ENCODE peak calls at places on chromosome 12, in nine cellular contexts. N, D, L, J, U, A, B, E and P are unnamed samples.

GRCh38 chr12:13530966-13531365 is 334.4 kb downstream of the EMP1 start:
- DNase-seq in N (no peak), D (no peak), L (no peak), J (peak), U (no peak), A (peak), B (no peak), E (no peak), P (peak)

GRCh38 chr12:3238196-3238595 is 161.0 kb downstream of the TSPAN9 start:
- DNase-seq in N (no peak), D (no peak), L (no peak), J (no peak), U (no peak), A (no peak), B (no peak), E (no peak), P (no peak)

GRCh38 chr12:27595231-27595642 is 71.2 kb downstream of the PPFIBP1 start:
- DNase-seq in N (peak), D (no peak), L (peak), J (peak), U (peak), A (no peak), B (no peak), E (no peak), P (no peak)

GRCh38 chr12:58728397-58728796 is 191.9 kb downstream of the LRIG3 start:
- DNase-seq in N (no peak), D (no peak), L (peak), J (no peak), U (no peak), A (no peak), B (no peak), E (no peak), P (no peak)

GRCh38 chr12:24360057-24360456 is 410.6 kb upstream of the SOX5 start:
- DNase-seq in N (no peak), D (no peak), L (no peak), J (no peak), U (no peak), A (no peak), B (no peak), E (peak), P (no peak)

GRCh38 chr12:125203145-125203765 is 138.0 kb downstream of the AACS start:
- DNase-seq in N (no peak), D (no peak), L (no peak), J (no peak), U (no peak), A (no peak), B (no peak), E (no peak), P (no peak)

GRCh38 chr12:2614341-2614740 is 180.4 kb upstream of the FKBP4 start:
- DNase-seq in N (no peak), D (no peak), L (no peak), J (no peak), U (no peak), A (no peak), B (no peak), E (no peak), P (no peak)

GRCh38 chr12:104588048-104588942 is 131.5 kb downstream of the CHST11 start:
- DNase-seq in N (peak), D (no peak), L (peak), J (no peak), U (peak), A (no peak), B (no peak), E (no peak), P (no peak)

GRCh38 chr12:96204381-96204780 is 10.2 kb downstream of the ELK3 start:
- DNase-seq in N (no peak), D (no peak), L (no peak), J (no peak), U (no peak), A (no peak), B (no peak), E (no peak), P (no peak)

GRCh38 chr12:94112116-94112515 is 36.3 kb upstream of the PLXNC1 start:
- DNase-seq in N (no peak), D (no peak), L (no peak), J (no peak), U (no peak), A (no peak), B (no peak), E (no peak), P (no peak)

GRCh38 chr12:67909091-67909531 is 80.1 kb upstream of the IFNG-AS1 start:
- DNase-seq in N (peak), D (no peak), L (peak), J (no peak), U (no peak), A (no peak), B (no peak), E (no peak), P (no peak)

GRCh38 chr12:31514912-31515311 is 76.0 kb downstream of the DENND5B start:
- DNase-seq in N (no peak), D (no peak), L (no peak), J (no peak), U (no peak), A (no peak), B (no peak), E (no peak), P (no peak)

GRCh38 chr12:81401241-81401640 is 323.4 kb downstream of the ACSS3 start:
- DNase-seq in N (no peak), D (no peak), L (no peak), J (no peak), U (no peak), A (no peak), B (no peak), E (no peak), P (no peak)

GRCh38 chr12:7161811-7162210 is 27.7 kb upstream of the PEX5 start:
- DNase-seq in N (no peak), D (no peak), L (no peak), J (no peak), U (no peak), A (no peak), B (no peak), E (no peak), P (no peak)

GRCh38 chr12:107736914-107737313 is 24.0 kb downstream of the PRDM4 start:
- DNase-seq in N (no peak), D (no peak), L (no peak), J (no peak), U (no peak), A (no peak), B (no peak), E (peak), P (no peak)

GRCh38 chr12:102811125-102811737 is 105.8 kb downstream of the PAH start:
- DNase-seq in N (no peak), D (no peak), L (peak), J (peak), U (no peak), A (no peak), B (no peak), E (no peak), P (no peak)

GRCh38 chr12:57012600-57013465 is 3.5 kb downstream of the TAC3 start:
- DNase-seq in N (no peak), D (no peak), L (no peak), J (no peak), U (no peak), A (no peak), B (no peak), E (no peak), P (no peak)

GRCh38 chr12:5309654-5310053 is 122.3 kb upstream of the NTF3 start:
- DNase-seq in N (no peak), D (no peak), L (no peak), J (no peak), U (no peak), A (peak), B (no peak), E (no peak), P (peak)

GRCh38 chr12:93115646-93116045 is 186.6 kb upstream of the EEA1 start:
- DNase-seq in N (no peak), D (peak), L (no peak), J (no peak), U (no peak), A (no peak), B (no peak), E (no peak), P (no peak)

GRCh38 chr12:67394600-67394999 is 125.4 kb downstream of the CAND1 start:
- DNase-seq in N (no peak), D (no peak), L (no peak), J (peak), U (peak), A (no peak), B (no peak), E (no peak), P (no peak)

GRCh38 chr12:19439059-19440018 is at the start of gene AEBP2:
- DNase-seq in N (peak), D (peak), L (peak), J (peak), U (peak), A (peak), B (peak), E (peak), P (peak)

GRCh38 chr12:102062419-102062806 is 622 bp upstream of the WASHC3 start:
- DNase-seq in N (no peak), D (no peak), L (no peak), J (no peak), U (no peak), A (no peak), B (no peak), E (no peak), P (no peak)

GRCh38 chr12:3753549-3754284 is 808 bp upstream of the CRACR2A start:
- DNase-seq in N (no peak), D (no peak), L (no peak), J (no peak), U (no peak), A (no peak), B (no peak), E (no peak), P (no peak)

GRCh38 chr12:121872546-121873223 is 14.0 kb upstream of the HPD start:
- DNase-seq in N (peak), D (peak), L (peak), J (peak), U (peak), A (peak), B (peak), E (no peak), P (no peak)

GRCh38 chr12:3117144-3117581 is 40.0 kb downstream of the TSPAN9 start:
- DNase-seq in N (no peak), D (no peak), L (peak), J (no peak), U (peak), A (no peak), B (no peak), E (no peak), P (no peak)

GRCh38 chr12:5217936-5218335 is 174.3 kb downstream of the KCNA5 start:
- DNase-seq in N (no peak), D (no peak), L (no peak), J (no peak), U (no peak), A (no peak), B (no peak), E (no peak), P (no peak)

GRCh38 chr12:131199221-131199620 is 245.5 kb downstream of the ADGRD1 start:
- DNase-seq in N (no peak), D (no peak), L (no peak), J (no peak), U (no peak), A (no peak), B (no peak), E (no peak), P (no peak)

GRCh38 chr12:45532113-45532512 is 197.4 kb upstream of the ARID2 start:
- DNase-seq in N (no peak), D (no peak), L (no peak), J (no peak), U (no peak), A (no peak), B (no peak), E (no peak), P (no peak)

GRCh38 chr12:12822886-12823285 is 9.7 kb downstream of the DDX47 start:
- DNase-seq in N (no peak), D (no peak), L (peak), J (no peak), U (no peak), A (no peak), B (no peak), E (no peak), P (no peak)

GRCh38 chr12:114011711-114012110 is 45.6 kb upstream of the RBM19 start:
- DNase-seq in N (no peak), D (no peak), L (no peak), J (no peak), U (no peak), A (peak), B (no peak), E (no peak), P (no peak)

GRCh38 chr12:70660620-70661219 is 23.5 kb upstream of the PTPRB start:
- DNase-seq in N (peak), D (no peak), L (peak), J (no peak), U (no peak), A (no peak), B (no peak), E (no peak), P (no peak)

GRCh38 chr12:70598467-70599194 is 38.6 kb downstream of the PTPRB start:
- DNase-seq in N (no peak), D (no peak), L (no peak), J (no peak), U (no peak), A (peak), B (no peak), E (no peak), P (no peak)

GRCh38 chr12:26273811-26274210 is 78.4 kb downstream of the SSPN start:
- DNase-seq in N (no peak), D (no peak), L (no peak), J (no peak), U (no peak), A (no peak), B (no peak), E (no peak), P (no peak)

GRCh38 chr12:26496170-26496569 is 300.8 kb downstream of the SSPN start:
- DNase-seq in N (no peak), D (no peak), L (no peak), J (no peak), U (no peak), A (no peak), B (no peak), E (no peak), P (no peak)

GRCh38 chr12:26229910-26230309 is 34.5 kb downstream of the SSPN start:
- DNase-seq in N (no peak), D (no peak), L (no peak), J (no peak), U (no peak), A (no peak), B (no peak), E (no peak), P (no peak)

GRCh38 chr12:23950011-23950774 is 723 bp upstream of the SOX5 start:
- DNase-seq in N (no peak), D (no peak), L (no peak), J (no peak), U (no peak), A (no peak), B (no peak), E (no peak), P (no peak)

GRCh38 chr12:107091989-107092641 is 1.2 kb downstream of the CRY1 start:
- DNase-seq in N (peak), D (no peak), L (peak), J (peak), U (peak), A (peak), B (no peak), E (peak), P (peak)